ENCODE peak calls at places on chromosomes 2 and 18, in four cellular contexts. One of them, this sample, is unnamed.

GRCh38 chr2:66888791-66889631 is 454.1 kb downstream of the MEIS1 start:
- DNase-seq in K562: no peak
- DNase-seq in HCT116: no peak
- DNase-seq in sigmoid colon: peak
- DNase-seq in this sample: no peak

GRCh38 chr18:35549515-35549914 is 32.0 kb upstream of the GALNT1 start:
- DNase-seq in K562: no peak
- DNase-seq in HCT116: no peak
- DNase-seq in sigmoid colon: no peak
- DNase-seq in this sample: no peak

GRCh38 chr2:121707344-121707919 is 29.2 kb downstream of the NIFK start:
- DNase-seq in K562: no peak
- DNase-seq in HCT116: no peak
- DNase-seq in sigmoid colon: peak
- DNase-seq in this sample: no peak

GRCh38 chr18:61596296-61596695 is 263.1 kb downstream of the CDH20 start:
- DNase-seq in K562: no peak
- DNase-seq in HCT116: no peak
- DNase-seq in sigmoid colon: no peak
- DNase-seq in this sample: no peak

GRCh38 chr2:168521342-168521741 is 65.3 kb downstream of the CERS6 start:
- DNase-seq in K562: no peak
- DNase-seq in HCT116: no peak
- DNase-seq in sigmoid colon: no peak
- DNase-seq in this sample: no peak

GRCh38 chr2:72148391-72148974 is 821 bp upstream of the CYP26B1 start:
- DNase-seq in K562: no peak
- DNase-seq in HCT116: no peak
- DNase-seq in sigmoid colon: peak
- DNase-seq in this sample: peak

GRCh38 chr2:64474200-64474630 is 20.3 kb downstream of the LGALSL start:
- DNase-seq in K562: no peak
- DNase-seq in HCT116: no peak
- DNase-seq in sigmoid colon: no peak
- DNase-seq in this sample: no peak

GRCh38 chr2:241116606-241117560 is 14.8 kb upstream of the MTERF4 start:
- DNase-seq in K562: no peak
- DNase-seq in HCT116: no peak
- DNase-seq in sigmoid colon: peak
- DNase-seq in this sample: no peak

GRCh38 chr2:48530033-48530804 is at the start of gene STON1:
- DNase-seq in K562: peak
- DNase-seq in HCT116: no peak
- DNase-seq in sigmoid colon: peak
- DNase-seq in this sample: peak

GRCh38 chr18:76937597-76937996 is 115.2 kb downstream of the ZNF236 start:
- DNase-seq in K562: no peak
- DNase-seq in HCT116: no peak
- DNase-seq in sigmoid colon: no peak
- DNase-seq in this sample: no peak

GRCh38 chr2:31318360-31319336 is 84.7 kb downstream of the EHD3 start:
- DNase-seq in K562: no peak
- DNase-seq in HCT116: no peak
- DNase-seq in sigmoid colon: peak
- DNase-seq in this sample: peak

GRCh38 chr18:7945882-7946281 is 378.8 kb downstream of the PTPRM start:
- DNase-seq in K562: no peak
- DNase-seq in HCT116: no peak
- DNase-seq in sigmoid colon: peak
- DNase-seq in this sample: no peak

GRCh38 chr18:13258792-13259385 is 40.3 kb downstream of the LDLRAD4 start:
- DNase-seq in K562: no peak
- DNase-seq in HCT116: no peak
- DNase-seq in sigmoid colon: no peak
- DNase-seq in this sample: no peak

GRCh38 chr18:77115461-77115907 is 17.1 kb downstream of the MBP start:
- DNase-seq in K562: no peak
- DNase-seq in HCT116: no peak
- DNase-seq in sigmoid colon: no peak
- DNase-seq in this sample: no peak

GRCh38 chr2:182616471-182617393 is 99.3 kb upstream of the DNAJC10 start:
- DNase-seq in K562: no peak
- DNase-seq in HCT116: no peak
- DNase-seq in sigmoid colon: no peak
- DNase-seq in this sample: no peak

GRCh38 chr2:23513245-23513880 is 128.4 kb downstream of the KLHL29 start:
- DNase-seq in K562: no peak
- DNase-seq in HCT116: no peak
- DNase-seq in sigmoid colon: peak
- DNase-seq in this sample: peak

GRCh38 chr2:194867328-194867727 is 789.7 kb upstream of the SLC39A10 start:
- DNase-seq in K562: no peak
- DNase-seq in HCT116: no peak
- DNase-seq in sigmoid colon: no peak
- DNase-seq in this sample: no peak

DNA sequence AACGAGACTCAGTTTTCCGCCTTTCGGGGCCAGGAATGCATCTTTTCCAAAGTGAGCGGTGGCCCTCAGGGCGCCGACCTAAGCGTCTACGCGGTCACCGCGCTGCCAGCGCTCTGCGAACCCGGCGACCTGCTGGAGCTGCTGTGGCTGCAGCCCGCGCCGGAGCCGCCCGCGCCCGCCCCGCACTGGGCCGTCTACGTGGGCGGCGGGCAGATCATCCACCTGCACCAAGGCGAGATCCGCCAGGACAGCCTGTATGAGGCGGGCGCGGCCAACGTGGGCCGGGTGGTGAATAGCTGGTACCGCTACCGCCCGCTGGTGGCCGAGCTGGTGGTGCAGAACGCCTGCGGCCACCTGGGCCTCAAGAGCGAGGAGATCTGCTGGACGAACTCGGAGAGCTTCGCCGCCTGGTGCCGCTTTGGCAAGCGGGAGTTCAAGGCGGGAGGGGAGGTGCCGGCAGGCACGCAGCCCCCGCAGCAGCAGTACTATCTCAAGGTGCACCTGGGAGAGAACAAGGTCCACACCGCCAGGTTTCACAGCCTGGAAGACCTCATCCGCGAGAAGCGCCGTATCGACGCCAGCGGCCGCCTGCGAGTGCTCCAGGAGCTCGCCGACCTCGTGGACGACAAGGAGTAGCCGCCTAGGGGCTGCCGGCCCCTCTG is 1.8 kb downstream of the LRATD1 start:
- DNase-seq in K562: peak
- DNase-seq in HCT116: no peak
- DNase-seq in sigmoid colon: peak
- DNase-seq in this sample: peak
- TF ChIP-seq POLR2AphosphoS5 in K562: no peak
- TF ChIP-seq POLR2AphosphoS5 in HCT116: no peak
- TF ChIP-seq POLR2AphosphoS5 in sigmoid colon: peak
- TF ChIP-seq POLR2AphosphoS5 in this sample: no peak

DNA sequence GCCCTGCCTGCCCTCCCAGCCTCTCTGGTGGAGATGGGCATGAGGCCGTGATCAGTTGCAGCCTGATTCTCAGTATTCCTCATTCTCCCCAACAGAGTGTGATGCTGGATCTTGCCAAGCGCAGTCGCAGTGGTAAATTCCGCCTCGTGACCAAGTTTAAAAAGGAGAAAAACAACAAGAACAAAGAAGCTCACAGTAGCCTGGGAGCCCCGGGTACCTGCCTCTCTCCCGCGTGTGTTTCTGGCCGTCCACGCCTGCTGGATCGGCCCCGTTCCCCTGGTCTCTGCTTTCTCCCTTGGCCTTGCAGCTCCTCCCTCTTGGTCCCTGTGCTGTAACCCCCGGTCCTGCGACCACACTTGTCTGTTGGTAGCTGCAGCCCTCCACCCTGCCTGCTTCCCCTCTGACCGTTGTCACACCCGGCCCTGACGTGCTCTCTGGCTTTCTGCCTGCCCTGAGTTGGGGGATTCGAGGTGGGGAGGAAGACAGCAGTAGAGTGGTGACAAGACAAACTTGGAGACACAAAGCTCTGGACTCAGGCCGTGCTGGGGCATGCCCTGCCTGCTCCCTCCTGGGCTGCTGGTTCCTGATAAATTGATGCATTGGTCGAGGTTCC is 99.5 kb downstream of the USP40 start:
- DNase-seq in K562: no peak
- DNase-seq in HCT116: no peak
- DNase-seq in sigmoid colon: peak
- DNase-seq in this sample: peak
- H3K27ac ChIP-seq in K562: no peak
- H3K27ac ChIP-seq in HCT116: no peak
- H3K27ac ChIP-seq in sigmoid colon: no peak
- H3K27ac ChIP-seq in this sample: no peak

DNA sequence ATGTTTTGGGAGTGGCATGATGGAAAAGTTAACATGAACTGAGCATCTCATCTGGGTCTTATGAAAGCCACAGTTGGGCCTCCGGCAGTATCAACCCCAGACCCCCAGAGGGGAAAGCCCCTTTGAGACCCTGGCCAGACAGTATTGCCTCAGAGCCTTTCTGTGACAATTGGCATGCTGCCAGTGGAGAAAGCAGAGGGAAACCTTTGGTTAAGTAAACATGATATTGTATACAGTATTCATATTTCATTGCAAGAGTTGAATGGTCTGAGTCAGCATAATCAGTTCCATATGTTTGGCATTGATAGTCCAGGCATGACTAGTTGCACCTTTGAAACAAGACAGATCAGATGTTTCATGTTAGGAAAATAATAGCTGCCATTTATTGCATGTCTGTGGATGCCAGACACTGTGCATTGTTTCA is 20.0 kb downstream of the MERTK start:
- DNase-seq in K562: peak
- DNase-seq in HCT116: no peak
- DNase-seq in sigmoid colon: no peak
- DNase-seq in this sample: no peak
- TF ChIP-seq POLR2AphosphoS5 in K562: peak
- TF ChIP-seq POLR2AphosphoS5 in HCT116: no peak
- TF ChIP-seq POLR2AphosphoS5 in sigmoid colon: no peak
- TF ChIP-seq POLR2AphosphoS5 in this sample: no peak

GRCh38 chr2:101699939-101700442 is 2.5 kb downstream of the MAP4K4 start:
- DNase-seq in K562: no peak
- DNase-seq in HCT116: no peak
- DNase-seq in sigmoid colon: no peak
- DNase-seq in this sample: no peak
- H3K27ac ChIP-seq in K562: peak
- H3K27ac ChIP-seq in HCT116: no peak
- H3K27ac ChIP-seq in sigmoid colon: peak
- H3K27ac ChIP-seq in this sample: peak

GRCh38 chr2:27798476-27798875 is 27.0 kb downstream of the MRPL33 start:
- DNase-seq in K562: no peak
- DNase-seq in HCT116: no peak
- DNase-seq in sigmoid colon: no peak
- DNase-seq in this sample: no peak
- TF ChIP-seq POLR2AphosphoS5 in K562: no peak
- TF ChIP-seq POLR2AphosphoS5 in HCT116: no peak
- TF ChIP-seq POLR2AphosphoS5 in sigmoid colon: no peak
- TF ChIP-seq POLR2AphosphoS5 in this sample: no peak

DNA sequence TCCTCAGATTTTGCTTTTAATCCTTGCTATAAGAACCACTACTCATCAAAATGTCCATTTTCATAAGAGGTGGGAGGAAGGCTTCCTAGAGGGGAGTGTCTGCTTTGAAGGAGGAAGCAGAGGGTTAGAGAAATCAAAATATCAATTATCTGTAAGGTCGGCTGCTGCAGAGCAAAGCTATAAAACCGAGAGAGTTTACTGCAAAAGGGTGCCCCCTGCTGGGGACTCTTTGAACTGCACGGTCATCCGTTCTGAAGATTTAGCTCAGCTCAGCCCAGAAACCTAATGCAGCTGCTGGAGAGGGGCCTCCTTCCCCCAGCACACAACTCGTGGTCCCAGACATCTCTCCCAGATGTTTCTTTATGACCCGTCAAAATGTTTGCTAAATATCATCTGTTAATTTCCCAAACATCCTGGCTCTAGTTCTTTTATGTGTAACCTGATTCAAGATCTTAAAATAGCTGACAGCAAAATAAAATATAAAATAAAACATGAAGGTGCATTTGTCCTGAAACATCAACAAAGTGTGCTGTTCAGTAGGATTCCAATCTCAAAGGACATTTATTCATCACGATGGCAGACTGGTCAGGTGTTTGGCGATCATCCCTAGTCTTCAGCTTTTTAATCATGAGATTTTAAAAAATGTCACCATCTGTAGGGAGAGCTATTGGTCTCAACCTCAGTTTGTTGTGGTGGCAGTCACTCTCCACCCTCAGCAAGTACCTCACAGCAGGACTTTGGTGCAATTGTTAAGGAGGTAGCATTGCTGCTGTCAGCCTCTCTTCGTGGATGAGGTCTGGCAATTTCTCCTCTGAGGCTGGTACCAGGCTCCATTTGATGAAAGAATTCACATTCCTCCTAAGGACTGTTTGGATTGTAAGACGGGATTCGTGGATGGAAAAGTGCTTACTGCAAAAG is 185.9 kb downstream of the MTX2 start:
- DNase-seq in K562: peak
- DNase-seq in HCT116: peak
- DNase-seq in sigmoid colon: peak
- DNase-seq in this sample: peak
- H3K27ac ChIP-seq in K562: no peak
- H3K27ac ChIP-seq in HCT116: no peak
- H3K27ac ChIP-seq in sigmoid colon: peak
- H3K27ac ChIP-seq in this sample: no peak